ENCODE peak calls at places on chromosomes 11 and 22, in five cellular contexts. W is neuronal stem cell; U is CD4-positive, alpha-beta memory T cell; V is heart left ventricle; I is HCT116. O is an unnamed sample. For H3K4me1, the result is how much of the 10 kb centered on the place peaks cover.

GRCh38 chr11:31987118-31988005 is 103.5 kb upstream of the RCN1 start:
- DNase-seq in V (no peak), I (no peak), W (peak), U (no peak), O (no peak)

GRCh38 chr11:115170133-115170815 is 333.9 kb downstream of the CADM1 start:
- DNase-seq in W (peak), V (no peak), I (no peak), U (no peak), O (peak)

GRCh38 chr22:32270641-32271369 is 15.7 kb upstream of the SLC5A4 start:
- DNase-seq in W (no peak), I (no peak), V (no peak), U (no peak), O (no peak)

GRCh38 chr22:37920131-37920530 is 14.0 kb downstream of the MICALL1 start:
- DNase-seq in W (no peak), U (no peak), V (no peak), I (no peak), O (no peak)

GRCh38 chr11:14644396-14645246 is 1.0 kb downstream of the PDE3B start:
- DNase-seq in U (no peak), V (peak), I (peak), W (peak), O (peak)

GRCh38 chr11:102367364-102367763 is 20.4 kb downstream of the BIRC2 start:
- DNase-seq in U (peak), V (no peak), I (no peak), W (no peak), O (peak)

GRCh38 chr11:2826679-2827056 is 58.9 kb downstream of the CDKN1C start:
- DNase-seq in U (no peak), V (no peak), I (no peak), W (no peak), O (no peak)

GRCh38 chr22:27952091-27952490 is 33.0 kb upstream of the PITPNB start:
- DNase-seq in W (no peak), I (no peak), U (no peak), V (no peak), O (no peak)

GRCh38 chr22:19133561-19133960 is 2.5 kb downstream of the TSSK2 start:
- DNase-seq in I (no peak), V (no peak), U (no peak), W (no peak), O (no peak)

GRCh38 chr11:66172146-66172545 is 96.3 kb upstream of the RAB1B start:
- DNase-seq in I (peak), U (no peak), W (no peak), V (no peak), O (no peak)

GRCh38 chr11:87529486-87529885 is 491.8 kb downstream of the TMEM135 start:
- DNase-seq in I (no peak), V (no peak), W (no peak), U (no peak), O (no peak)

GRCh38 chr22:46139895-46140350 is 10.4 kb upstream of the PPARA start:
- DNase-seq in V (no peak), U (no peak), I (no peak), W (no peak), O (no peak)

GRCh38 chr11:103581680-103582265 is 454.7 kb upstream of the DDI1 start:
- DNase-seq in U (no peak), V (no peak), I (no peak), W (no peak), O (no peak)

GRCh38 chr11:35246725-35247124 is 107.8 kb downstream of the CD44 start:
- DNase-seq in V (peak), I (no peak), U (no peak), W (no peak), O (no peak)

GRCh38 chr11:74134661-74135515 is 35.9 kb downstream of the C2CD3 start:
- DNase-seq in I (peak), V (no peak), W (no peak), U (no peak), O (no peak)

GRCh38 chr22:49853981-49854791 is 542 bp downstream of the ZBED4 start:
- DNase-seq in I (no peak), U (no peak), V (peak), W (peak), O (peak)

GRCh38 chr11:14300661-14301304 is 58.2 kb downstream of the RRAS2 start:
- DNase-seq in U (peak), V (peak), W (peak), I (peak), O (peak)

GRCh38 chr11:17601206-17602075 is 54.4 kb downstream of the OTOG start:
- DNase-seq in V (no peak), W (no peak), I (no peak), U (no peak), O (no peak)

GRCh38 chr11:33060271-33060670 is 20.9 kb downstream of the TCP11L1 start:
- DNase-seq in W (no peak), V (no peak), I (no peak), U (no peak), O (no peak)

GRCh38 chr22:48919851-48920589 is 907.7 kb downstream of the BRD1 start:
- DNase-seq in U (no peak), I (no peak), V (no peak), W (no peak), O (no peak)

GRCh38 chr11:44561964-44562734 is 3.3 kb upstream of the CD82 start:
- DNase-seq in U (no peak), V (no peak), I (no peak), W (no peak), O (no peak)

GRCh38 chr22:44409211-44409648 is 88.8 kb downstream of the RTL6 start:
- DNase-seq in W (no peak), U (no peak), V (no peak), I (no peak), O (no peak)

GRCh38 chr11:129281471-129282268 is 89.5 kb upstream of the ARHGAP32 start:
- DNase-seq in U (no peak), I (no peak), W (no peak), V (no peak), O (no peak)

GRCh38 chr11:33208150-33208549 is 46.9 kb upstream of the CSTF3 start:
- DNase-seq in V (no peak), W (no peak), U (no peak), I (no peak), O (no peak)

GRCh38 chr11:83044958-83045712 is 26.6 kb downstream of the RAB30 start:
- DNase-seq in W (no peak), V (no peak), I (no peak), U (no peak), O (no peak)

GRCh38 chr11:102608699-102609098 is 16.4 kb downstream of the MMP20 start:
- DNase-seq in I (no peak), V (no peak), U (no peak), W (no peak), O (no peak)

GRCh38 chr11:133833101-133833898 is 12.0 kb downstream of the SPATA19 start:
- DNase-seq in V (no peak), U (no peak), I (no peak), W (no peak), O (no peak)

GRCh38 chr22:17675584-17675983 is 37.0 kb downstream of the BCL2L13 start:
- DNase-seq in V (no peak), U (no peak), I (no peak), W (no peak), O (no peak)

GRCh38 chr22:35059632-35060031 is 6.3 kb upstream of the ISX start:
- DNase-seq in V (no peak), W (no peak), I (no peak), U (no peak), O (no peak)

GRCh38 chr11:93160156-93160555 is 37.6 kb downstream of the SLC36A4 start:
- DNase-seq in I (no peak), W (no peak), V (no peak), U (no peak), O (no peak)

GRCh38 chr22:26463688-26464087 is 19.9 kb downstream of the HPS4 start:
- DNase-seq in I (no peak), W (no peak), V (no peak), U (no peak), O (no peak)

GRCh38 chr11:41431784-41432183 is 27.7 kb downstream of the LRRC4C start:
- DNase-seq in I (no peak), U (no peak), W (no peak), V (no peak), O (peak)

GRCh38 chr11:78795862-78796261 is 221.2 kb upstream of the NARS2 start:
- DNase-seq in U (no peak), I (no peak), V (no peak), W (no peak), O (no peak)

GRCh38 chr11:2768471-2769408 is 68.9 kb upstream of the KCNQ1OT1 start:
- DNase-seq in V (no peak), U (no peak), I (peak), W (no peak), O (no peak)

GRCh38 chr11:64053699-64054098 is 18.0 kb downstream of the FLRT1 start:
- DNase-seq in I (no peak), V (no peak), U (no peak), W (no peak), O (no peak)

GRCh38 chr11:13076961-13077360 is 67.8 kb downstream of the RASSF10 start:
- DNase-seq in W (no peak), I (no peak), U (no peak), V (no peak), O (no peak)

DNA sequence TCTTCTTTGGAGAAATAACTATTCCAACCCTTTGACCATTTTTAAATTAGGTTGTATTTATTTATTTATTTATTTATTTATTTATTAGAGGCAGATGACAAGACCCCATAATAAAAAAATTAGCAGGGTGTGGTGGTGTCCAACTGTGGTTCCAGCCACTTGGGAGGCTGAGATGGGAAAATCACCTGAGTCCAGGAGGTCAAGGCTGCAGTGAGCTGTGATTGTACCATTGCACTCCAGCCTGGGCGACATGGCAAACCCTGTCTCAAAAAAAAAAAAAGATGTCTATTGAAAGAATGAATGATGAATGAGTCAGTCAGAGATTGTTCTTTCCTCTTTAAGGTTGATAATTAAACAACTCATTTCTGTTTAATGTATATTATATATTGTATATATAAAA is 129.6 kb downstream of the WNT11 start:
- DNase-seq in W (no peak), I (no peak), U (no peak), V (no peak), O (no peak)
- H3K4me1 ChIP-seq in W (under half), I (under half), U (under half), V (under half), O (under half)

GRCh38 chr11:59555601-59556114 is 44.3 kb downstream of the OR4D9 start:
- DNase-seq in V (no peak), W (no peak), U (no peak), I (no peak), O (no peak)
- H3K4me3 ChIP-seq in V (peak), W (peak), U (no peak), I (no peak), O (peak)

GRCh38 chr11:24134879-24135588 is 361.8 kb upstream of the LUZP2 start:
- DNase-seq in I (no peak), V (no peak), W (no peak), U (no peak), O (no peak)
- H3K4me1 ChIP-seq in I (under half), V (under half), W (under half), U (under half), O (under half)

GRCh38 chr11:49851511-49851910 is 100.7 kb upstream of the OR4C13 start:
- DNase-seq in W (no peak), U (no peak), V (no peak), I (no peak), O (no peak)

DNA sequence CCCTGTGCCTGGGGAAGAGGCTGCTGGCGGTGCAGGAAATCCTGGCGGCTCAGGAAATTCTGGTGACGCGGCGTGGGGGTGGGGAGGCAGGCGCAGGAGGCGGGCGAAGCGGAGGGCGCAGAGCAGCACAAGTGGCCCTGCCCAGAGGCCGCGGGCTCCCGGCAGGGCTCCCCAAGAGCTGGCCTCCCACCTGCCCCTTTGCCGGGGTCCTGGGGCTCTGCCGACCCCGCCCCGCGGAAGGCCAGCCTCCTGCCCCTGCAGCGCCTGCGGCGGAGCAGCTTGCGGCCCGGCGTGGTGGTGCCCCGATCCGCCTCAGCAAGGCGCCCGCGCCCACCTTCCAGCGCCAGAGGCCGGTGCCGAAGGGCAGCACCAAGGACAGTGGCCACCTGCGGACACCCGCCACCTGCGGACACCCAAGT is 100.2 kb upstream of the OR4C13 start:
- DNase-seq in V (no peak), I (no peak), W (no peak), U (no peak), O (no peak)
- H3K4me3 ChIP-seq in V (no peak), I (no peak), W (no peak), U (no peak), O (no peak)

DNA sequence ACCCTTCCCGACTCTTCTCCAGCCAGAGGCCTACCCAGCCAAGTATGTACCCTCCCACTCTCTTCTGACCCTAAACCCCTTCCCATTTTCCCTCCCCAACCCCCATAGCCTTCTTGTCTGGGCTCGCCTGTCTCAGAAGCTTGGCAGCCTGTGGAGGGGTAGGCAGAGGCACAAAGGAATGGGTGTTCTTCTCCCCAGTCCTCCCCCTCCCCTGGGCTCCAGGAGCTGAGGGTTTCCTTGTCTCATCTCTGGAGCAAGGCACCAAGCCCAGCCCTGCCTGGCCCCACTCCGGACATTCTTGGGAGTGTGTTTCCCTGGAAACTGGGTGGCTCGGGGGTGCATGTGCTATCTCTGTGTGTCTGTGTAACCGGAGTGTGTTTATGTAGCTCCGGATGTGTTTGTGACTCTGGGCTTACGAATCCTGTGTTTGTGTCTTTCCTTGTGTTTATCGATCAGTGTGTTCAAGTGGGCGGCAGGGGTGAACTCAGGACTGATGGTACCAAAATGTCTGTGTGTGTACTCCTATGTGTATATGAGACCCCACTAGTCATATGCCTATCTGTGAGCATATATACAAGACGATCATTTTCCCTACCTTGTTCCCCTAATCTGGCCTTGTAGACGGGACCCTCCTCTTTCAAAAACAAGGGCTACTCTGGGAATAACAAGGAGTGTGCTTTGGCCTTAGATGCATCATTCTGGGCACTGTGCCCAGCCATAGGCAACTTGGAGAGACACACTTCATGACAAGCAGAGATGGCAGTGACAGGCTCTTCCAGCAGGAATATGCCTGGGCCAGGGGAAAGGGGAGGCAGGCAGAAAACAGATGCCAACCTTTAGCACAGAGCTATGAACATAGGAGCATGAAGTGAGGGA is 10.9 kb downstream of the PHLDB1 start:
- DNase-seq in I (no peak), U (no peak), V (peak), W (no peak), O (no peak)
- H3K4me1 ChIP-seq in I (half or more), U (under half), V (under half), W (half or more), O (under half)

GRCh38 chr11:69040581-69041260 is 8.0 kb upstream of the TPCN2 start:
- DNase-seq in I (no peak), U (no peak), W (no peak), V (no peak), O (peak)

GRCh38 chr11:69041516-69041915 is 7.2 kb upstream of the TPCN2 start:
- DNase-seq in I (no peak), U (no peak), W (no peak), V (no peak), O (no peak)

GRCh38 chr11:69040051-69040450 is 8.7 kb upstream of the TPCN2 start:
- DNase-seq in U (no peak), V (no peak), W (no peak), I (no peak), O (no peak)

GRCh38 chr11:69048056-69048717 is 545 bp upstream of the TPCN2 start:
- DNase-seq in U (no peak), I (no peak), W (no peak), V (no peak), O (no peak)

DNA sequence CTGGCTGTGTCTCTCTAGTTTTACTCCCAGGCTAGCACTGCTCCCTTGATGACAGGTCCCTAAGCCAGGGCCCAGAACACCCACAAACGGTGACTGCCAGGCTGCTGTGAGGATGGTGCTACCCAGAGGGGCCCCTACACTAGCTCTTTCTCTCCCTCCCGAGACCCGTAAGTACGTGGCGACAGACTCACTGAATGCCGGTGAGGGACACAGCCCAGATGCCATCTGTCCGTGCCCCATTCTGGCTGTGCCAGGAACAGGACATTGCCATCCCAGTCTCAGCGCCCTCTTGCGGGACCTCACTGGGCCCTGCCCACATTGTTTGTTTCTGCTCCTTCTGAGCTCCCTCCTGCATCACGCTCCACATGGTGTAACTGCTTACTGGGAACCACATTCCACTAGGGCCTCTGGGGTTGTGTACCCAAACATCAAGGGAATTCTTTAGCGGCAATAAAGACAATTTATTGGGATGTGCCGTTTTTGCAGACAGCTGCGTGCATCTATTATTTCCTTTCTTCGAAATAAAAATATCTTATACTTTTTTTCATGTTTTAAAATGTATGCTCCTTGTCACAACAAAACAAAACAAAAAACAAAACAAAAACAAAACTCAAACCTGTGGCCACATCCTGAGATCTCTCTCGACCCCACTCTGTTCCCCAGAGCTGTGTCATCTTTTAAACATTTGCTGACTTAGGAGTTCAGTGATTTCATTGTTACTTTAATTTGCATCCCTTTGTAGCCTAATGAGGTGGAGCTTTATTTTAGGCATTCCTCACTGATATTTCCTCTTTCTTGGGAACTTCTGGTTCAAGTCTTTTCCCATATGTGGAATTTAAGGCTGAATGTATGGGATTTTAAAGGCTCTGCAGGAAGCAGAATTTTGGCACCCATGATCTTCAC is 4.4 kb upstream of the TPCN2 start:
- DNase-seq in W (peak), I (peak), V (peak), U (no peak), O (peak)
- H3K4me3 ChIP-seq in W (no peak), I (peak), V (no peak), U (no peak), O (no peak)

GRCh38 chr22:47575291-47575690 is 812.8 kb downstream of the TBC1D22A start:
- DNase-seq in W (no peak), I (no peak), V (peak), U (no peak), O (no peak)
- H3K4me1 ChIP-seq in W (under half), I (under half), V (under half), U (under half), O (under half)